ENCODE peak calls at places on chromosome 20, in ten cellular contexts. V is HT1080; H is CD4-positive, alpha-beta memory T cell; X is GM04503; Q is CD8-positive, alpha-beta T cell; E is H54; M is NCI-H446 treated with DMSO at 0.1 percent for 48 hours; C is kidney tubule cell; U is GM23248; I is small intestine. R is an unnamed sample.

GRCh38 chr20:32621914-32622584 is 36.9 kb upstream of the NOL4L start:
- DNase-seq in V (no peak), X (no peak), E (no peak), I (no peak), C (no peak), U (no peak), H (no peak), M (no peak), Q (no peak), R (no peak)

GRCh38 chr20:23446505-23446904 is 6.2 kb downstream of the CST11 start:
- DNase-seq in E (no peak), H (no peak), V (peak), Q (no peak), U (peak), I (peak), C (peak), X (no peak), M (no peak), R (no peak)

GRCh38 chr20:46222521-46223007 is 85.7 kb downstream of the CDH22 start:
- DNase-seq in I (no peak), V (no peak), M (no peak), H (no peak), C (no peak), X (no peak), Q (no peak), U (no peak), E (no peak), R (no peak)

GRCh38 chr20:11569163-11569562 is 348.5 kb upstream of the BTBD3 start:
- DNase-seq in M (peak), C (no peak), Q (no peak), I (no peak), H (no peak), E (no peak), U (no peak), X (no peak), V (no peak), R (no peak)

GRCh38 chr20:3563548-3564177 is 92.8 kb downstream of the ATRN start:
- DNase-seq in H (no peak), U (peak), E (no peak), C (peak), Q (no peak), X (no peak), V (peak), M (no peak), I (peak), R (peak)

GRCh38 chr20:38961530-38962043 is 557 bp upstream of the DHX35 start:
- DNase-seq in V (peak), X (no peak), I (no peak), M (no peak), Q (no peak), U (no peak), H (peak), E (no peak), C (no peak), R (no peak)

GRCh38 chr20:21240394-21240793 is 62.7 kb upstream of the XRN2 start:
- DNase-seq in M (no peak), I (no peak), V (no peak), X (no peak), E (no peak), H (no peak), Q (no peak), C (no peak), U (no peak), R (no peak)

GRCh38 chr20:881051-881820 is 34.9 kb downstream of the ANGPT4 start:
- DNase-seq in I (no peak), H (no peak), E (peak), C (peak), V (peak), X (no peak), Q (no peak), U (peak), M (no peak), R (no peak)

GRCh38 chr20:63496404-63497120 is 2.3 kb downstream of the EEF1A2 start:
- DNase-seq in Q (no peak), U (no peak), V (no peak), H (no peak), E (no peak), I (no peak), C (no peak), X (no peak), M (no peak), R (no peak)

GRCh38 chr20:24657878-24658620 is 188.6 kb downstream of the SYNDIG1 start:
- DNase-seq in V (no peak), H (no peak), E (no peak), C (no peak), X (no peak), I (no peak), U (no peak), Q (no peak), M (no peak), R (no peak)

GRCh38 chr20:11054266-11055025 is 380.6 kb upstream of the JAG1 start:
- DNase-seq in M (no peak), I (no peak), X (no peak), Q (no peak), V (no peak), E (no peak), U (no peak), H (no peak), C (peak), R (no peak)

GRCh38 chr20:8510808-8511207 is 378.7 kb downstream of the PLCB1 start:
- DNase-seq in E (no peak), U (no peak), V (no peak), C (no peak), I (no peak), Q (no peak), H (no peak), X (no peak), M (no peak), R (no peak)

GRCh38 chr20:50048420-50049166 is 64.4 kb downstream of the UBE2V1 start:
- DNase-seq in Q (peak), X (no peak), M (no peak), H (no peak), U (peak), V (no peak), I (no peak), E (no peak), C (peak), R (no peak)